ENCODE peak calls at places on chromosomes 5 and 9, in four cellular contexts. T, C, P and G are unnamed samples.

GRCh38 chr9:37540634-37541033 is 35.5 kb downstream of the FBXO10 start:
- DNase-seq in P (peak; percentile 65), T (peak; percentile 47), C (no peak), G (peak; percentile 66)

GRCh38 chr5:15499528-15500325 is at the start of gene FBXL7:
- DNase-seq in T (peak; percentile 85), C (peak; percentile 75), P (peak; percentile 37), G (peak; percentile 47)

GRCh38 chr5:10701567-10702039 is 59.4 kb downstream of the DAP start:
- DNase-seq in P (no peak), C (peak; percentile 50), T (no peak), G (peak; percentile 55)

GRCh38 chr9:134434896-134435506 is 108.7 kb downstream of the RXRA start:
- DNase-seq in C (no peak), P (peak; percentile 98), T (peak; percentile 97), G (peak; percentile 93)

GRCh38 chr9:105690742-105691141 is 3.6 kb upstream of the TMEM38B start:
- DNase-seq in C (no peak), T (no peak), P (no peak), G (no peak)

GRCh38 chr9:136239963-136240330 is 5.7 kb downstream of the QSOX2 start:
- DNase-seq in P (no peak), T (no peak), C (no peak), G (no peak)

GRCh38 chr5:142561486-142562097 is 124.3 kb downstream of the FGF1 start:
- DNase-seq in T (no peak), P (no peak), C (no peak), G (no peak)

GRCh38 chr9:97510797-97511761 is 9.6 kb downstream of the TMOD1 start:
- DNase-seq in P (no peak), C (no peak), T (no peak), G (no peak)

GRCh38 chr5:175478008-175478383 is 364 bp upstream of the SFXN1 start:
- DNase-seq in T (no peak), C (no peak), P (no peak), G (no peak)

GRCh38 chr5:2866622-2867372 is 115.3 kb upstream of the IRX2 start:
- DNase-seq in P (no peak), T (no peak), C (no peak), G (no peak)
- H3K9me3 ChIP-seq in P (no peaks in the 10 kb centered on the region), T (no peaks in the 10 kb centered on the region), C (no peaks in the 10 kb centered on the region), G (no peaks in the 10 kb centered on the region)

GRCh38 chr5:37838152-37838932 is 1.5 kb downstream of the GDNF start:
- DNase-seq in T (no peak), P (no peak), C (no peak), G (no peak)
- H3K4me3 ChIP-seq in T (peak overlapping the region; percentile 68), P (peak overlapping the region; percentile 53), C (no peak overlapping the region), G (peak overlapping the region; percentile 38)

GRCh38 chr5:180235846-180236245 is 26.8 kb upstream of the RASGEF1C start:
- DNase-seq in C (no peak), T (no peak), P (no peak), G (no peak)
- H3K9me3 ChIP-seq in C (no peaks in the 10 kb centered on the region), T (peaks cover 33% of the 10 kb centered on the region), P (peaks cover 29% of the 10 kb centered on the region), G (no peaks in the 10 kb centered on the region)

DNA sequence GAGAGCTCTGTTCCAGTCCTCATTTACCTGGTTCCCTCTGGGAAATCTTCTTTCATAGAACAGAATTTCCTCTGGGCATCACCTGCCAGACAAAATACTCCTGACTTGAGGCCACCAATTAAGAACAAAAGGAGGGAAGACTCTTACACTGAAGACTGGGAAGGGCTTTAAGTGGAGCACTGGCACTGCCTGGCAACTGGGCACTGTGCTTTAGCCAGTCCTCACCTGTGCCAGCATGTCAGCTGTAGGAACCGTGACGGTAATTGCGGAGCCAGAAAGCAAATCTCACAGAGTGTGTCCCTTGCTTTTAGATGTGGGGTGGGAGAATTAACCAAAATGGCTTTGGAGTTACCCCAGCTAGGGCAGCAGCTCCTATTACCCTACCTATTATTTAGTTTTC is 40.6 kb downstream of the FAM219A start:
- DNase-seq in T (no peak), P (no peak), C (no peak), G (no peak)
- H3K4me3 ChIP-seq in T (no peak overlapping the region), P (no peak overlapping the region), C (no peak overlapping the region), G (no peak overlapping the region)

GRCh38 chr5:179110528-179110927 is 50.4 kb downstream of the ZNF354C start:
- DNase-seq in C (no peak), T (no peak), P (no peak), G (no peak)

GRCh38 chr5:179113143-179113530 is 53.0 kb downstream of the ZNF354C start:
- DNase-seq in T (no peak), P (peak; percentile 5), C (no peak), G (peak; percentile 8)

GRCh38 chr5:179113945-179114641 is 53.9 kb downstream of the ZNF354C start:
- DNase-seq in T (no peak), C (no peak), P (peak; percentile 14), G (peak; percentile 6)

GRCh38 chr5:179112469-179113142 is 52.4 kb downstream of the ZNF354C start:
- DNase-seq in P (peak; percentile 9), C (no peak), T (no peak), G (peak; percentile 9)

GRCh38 chr5:179111267-179112207 is 51.4 kb downstream of the ZNF354C start:
- DNase-seq in P (no peak), C (no peak), T (no peak), G (peak; percentile 7)
- H3K9me3 ChIP-seq in P (peaks cover 83% of the 10 kb centered on the region), C (no peaks in the 10 kb centered on the region), T (peaks cover 96% of the 10 kb centered on the region), G (no peaks in the 10 kb centered on the region)

DNA sequence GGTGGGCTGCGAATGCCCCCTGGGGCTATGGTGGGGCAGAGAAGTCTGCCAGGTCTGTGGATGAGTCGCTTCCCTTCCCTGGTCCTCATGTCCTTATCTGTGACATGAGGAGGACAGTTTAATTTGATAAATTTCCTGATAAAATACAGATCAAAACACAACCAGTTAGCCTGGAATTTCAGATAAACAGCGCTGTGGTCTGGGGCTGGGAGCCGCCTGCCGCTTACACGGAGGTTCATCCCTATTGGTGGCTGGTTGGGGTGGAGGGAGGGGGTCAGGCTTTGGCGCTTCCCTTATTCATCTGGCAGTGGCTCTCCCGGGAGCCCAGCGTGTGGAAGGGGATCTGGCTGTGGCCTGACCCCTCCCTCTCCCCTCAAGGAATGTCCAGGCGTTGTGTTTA is 17.9 kb downstream of the CRB2 start:
- DNase-seq in T (no peak), C (no peak), P (no peak), G (no peak)
- H3K4me3 ChIP-seq in T (peak overlapping the region; percentile 17), C (no peak overlapping the region), P (no peak overlapping the region), G (no peak overlapping the region)

GRCh38 chr5:71829206-71829605 is 110.1 kb downstream of the CARTPT start:
- DNase-seq in T (no peak), C (no peak), P (no peak), G (no peak)
- H3K9me3 ChIP-seq in T (peaks cover 26% of the 10 kb centered on the region), C (peaks cover 21% of the 10 kb centered on the region), P (peaks cover 6% of the 10 kb centered on the region), G (peaks cover 5% of the 10 kb centered on the region)